ENCODE peak calls at places on chromosomes 7 and 10, in four cellular contexts. Q, O, E and W are unnamed samples.

GRCh38 chr10:84054743-84055142 is 84.6 kb upstream of the GHITM start:
- DNase-seq in Q (no peak), E (no peak), O (no peak), W (no peak)

GRCh38 chr10:96560970-96561887 is 25.6 kb downstream of the TM9SF3 start:
- DNase-seq in Q (no peak), O (no peak), E (no peak), W (no peak)

GRCh38 chr10:86371691-86372090 is 5.1 kb upstream of the GRID1 start:
- DNase-seq in O (no peak), Q (no peak), E (no peak), W (no peak)

GRCh38 chr7:41239596-41239995 is 463.3 kb downstream of the INHBA start:
- DNase-seq in O (no peak), E (no peak), Q (no peak), W (no peak)

GRCh38 chr7:34057956-34058355 is 152.6 kb downstream of the BMPER start:
- DNase-seq in Q (no peak), O (no peak), E (no peak), W (no peak)

GRCh38 chr7:16967174-16967868 is 85.5 kb upstream of the AGR3 start:
- DNase-seq in Q (no peak), O (no peak), E (no peak), W (no peak)

GRCh38 chr7:148535227-148535626 is 55.3 kb upstream of the C7orf33 start:
- DNase-seq in Q (no peak), E (peak; percentile 7), O (no peak), W (peak; percentile 36)

GRCh38 chr10:131517781-131518180 is 206.3 kb upstream of the TCERG1L start:
- DNase-seq in E (no peak), Q (no peak), O (no peak), W (no peak)

GRCh38 chr10:78236416-78237015 is 202.9 kb downstream of the RPS24 start:
- DNase-seq in E (no peak), Q (no peak), O (no peak), W (no peak)

GRCh38 chr10:117441812-117442443 is 66.7 kb upstream of the PDZD8 start:
- DNase-seq in Q (no peak), E (no peak), O (no peak), W (peak; percentile 91)

GRCh38 chr10:87093461-87094372 is 926 bp downstream of the GLUD1 start:
- DNase-seq in E (peak; percentile 70), Q (peak; percentile 51), O (peak; percentile 47), W (peak; percentile 60)

GRCh38 chr10:122509323-122509722 is 48.0 kb downstream of the HTRA1 start:
- DNase-seq in Q (no peak), O (no peak), E (no peak), W (no peak)

GRCh38 chr10:116486774-116487448 is 58.8 kb upstream of the PNLIP start:
- DNase-seq in E (no peak), O (no peak), Q (no peak), W (no peak)

GRCh38 chr10:50400694-50401093 is 149.4 kb upstream of the ASAH2 start:
- DNase-seq in O (no peak), Q (no peak), E (no peak), W (no peak)

GRCh38 chr7:131878777-131879176 is 322.3 kb upstream of the PODXL start:
- DNase-seq in E (no peak), O (no peak), Q (no peak), W (no peak)

GRCh38 chr10:30371954-30372353 is 22.9 kb upstream of the MTPAP start:
- DNase-seq in E (no peak), Q (no peak), O (no peak), W (no peak)

GRCh38 chr7:77247206-77247850 is 47.7 kb upstream of the FGL2 start:
- DNase-seq in E (peak; percentile 81), Q (peak; percentile 85), O (peak; percentile 39), W (peak; percentile 45)

GRCh38 chr10:34526186-34526585 is 288.9 kb downstream of the PARD3 start:
- DNase-seq in Q (no peak), O (peak; percentile 5), E (no peak), W (peak; percentile 89)